ENCODE peak calls at places on chromosomes 7 and 10, in five cellular contexts. B is stimulated activated CD8-positive, alpha-beta memory T cell treated with anti-CD3 and anti-CD28 coated beads, Interleukin-2, amount 100 ng/mL, for 48 hours; U is T1000; C is GM03348; J is iPS DF 6.9. L is an unnamed sample.

GRCh38 chr7:76262683-76263402 is 39.6 kb upstream of the HSPB1 start:
- DNase-seq in U (no peak), J (peak), C (peak), B (peak), L (peak)

GRCh38 chr7:142590077-142590476 is 159.2 kb upstream of the PRSS1 start:
- DNase-seq in B (no peak), J (no peak), U (no peak), C (no peak), L (no peak)

GRCh38 chr10:28946479-28946878 is 269.2 kb downstream of the BAMBI start:
- DNase-seq in B (no peak), C (peak), U (no peak), J (no peak), L (no peak)

GRCh38 chr10:14062528-14063260 is 268.0 kb downstream of the FRMD4A start:
- DNase-seq in U (no peak), C (peak), J (no peak), B (no peak), L (no peak)

GRCh38 chr7:6015917-6016652 is 7.0 kb downstream of the AIMP2 start:
- DNase-seq in C (peak), U (no peak), J (no peak), B (no peak), L (no peak)

GRCh38 chr7:139799586-139799985 is 21.8 kb upstream of the HIPK2 start:
- DNase-seq in C (peak), U (no peak), J (no peak), B (no peak), L (no peak)

GRCh38 chr7:47326220-47326619 is 255.7 kb downstream of the TNS3 start:
- DNase-seq in B (no peak), C (peak), J (no peak), U (no peak), L (peak)

GRCh38 chr7:67918158-67918557 is 921.5 kb downstream of the TYW1 start:
- DNase-seq in U (no peak), B (no peak), C (no peak), J (no peak), L (no peak)

GRCh38 chr7:152897401-152897800 is 137.8 kb downstream of the ACTR3B start:
- DNase-seq in U (no peak), C (no peak), J (no peak), B (no peak), L (no peak)

GRCh38 chr10:35889226-35889625 is 247.1 kb upstream of the FZD8 start:
- DNase-seq in C (no peak), U (no peak), B (no peak), J (no peak), L (no peak)

GRCh38 chr7:128922496-128923410 is 12.2 kb upstream of the KCP start:
- DNase-seq in U (no peak), B (no peak), J (no peak), C (no peak), L (no peak)

GRCh38 chr7:1200045-1200444 is 32.6 kb upstream of the UNCX start:
- DNase-seq in B (no peak), U (no peak), J (no peak), C (no peak), L (no peak)

GRCh38 chr10:109282510-109282909 is 640.8 kb downstream of the XPNPEP1 start:
- DNase-seq in U (no peak), J (no peak), B (no peak), C (peak), L (no peak)

GRCh38 chr7:140509789-140510188 is 30.5 kb upstream of the MKRN1 start:
- DNase-seq in U (no peak), C (no peak), B (no peak), J (no peak), L (no peak)

GRCh38 chr7:157667261-157667660 is 330.5 kb downstream of the DNAJB6 start:
- DNase-seq in B (no peak), U (no peak), J (no peak), C (no peak), L (peak)

GRCh38 chr10:102384053-102384452 is 11.5 kb upstream of the NFKB2 start:
- DNase-seq in U (no peak), C (no peak), J (no peak), B (no peak), L (no peak)

GRCh38 chr10:49023752-49024151 is 84.1 kb upstream of the LRRC18 start:
- DNase-seq in J (no peak), B (no peak), C (peak), U (no peak), L (no peak)

GRCh38 chr7:139246905-139247304 is 15.9 kb downstream of the UBN2 start:
- DNase-seq in U (no peak), B (no peak), C (peak), J (no peak), L (no peak)

GRCh38 chr10:87656431-87657072 is 3.1 kb upstream of the PAPSS2 start:
- DNase-seq in C (peak), B (no peak), J (no peak), U (no peak), L (no peak)

L was measured in dorsolateral prefrontal cortex.